ENCODE peak calls at places on chromosome 14, in eight cellular contexts. Z, G, L, S, P, A, W and U are unnamed samples.

GRCh38 chr14:100071545-100071944 is 6.3 kb downstream of the EVL start:
- DNase-seq in Z (no peak), G (no peak), W (no peak), A (no peak), P (no peak), L (no peak), S (no peak), U (no peak)

GRCh38 chr14:76510255-76510654 is 134.3 kb downstream of the ESRRB start:
- DNase-seq in P (no peak), G (no peak), A (no peak), W (no peak), S (no peak), Z (no peak), L (no peak), U (no peak)

GRCh38 chr14:91354979-91355685 is 62.5 kb downstream of the CCDC88C start:
- DNase-seq in P (peak), S (no peak), A (no peak), W (peak), G (no peak), L (no peak), Z (peak), U (no peak)

GRCh38 chr14:38127356-38127755 is 80.3 kb upstream of the SSTR1 start:
- DNase-seq in S (no peak), L (no peak), G (no peak), P (no peak), Z (no peak), A (no peak), W (no peak), U (no peak)

GRCh38 chr14:51529731-51530130 is 122.0 kb upstream of the FRMD6 start:
- DNase-seq in G (no peak), P (no peak), S (no peak), L (no peak), A (no peak), W (no peak), Z (no peak), U (no peak)

GRCh38 chr14:76918176-76918750 is 92.1 kb downstream of the LRRC74A start:
- DNase-seq in P (peak), W (no peak), L (peak), S (no peak), Z (peak), G (peak), A (no peak), U (peak)

GRCh38 chr14:23301969-23302289 is 730 bp downstream of the PPP1R3E start:
- DNase-seq in Z (no peak), G (no peak), A (no peak), S (no peak), L (no peak), P (no peak), W (no peak), U (no peak)

GRCh38 chr14:77279719-77280118 is 8.7 kb upstream of the NGB start:
- DNase-seq in A (no peak), G (no peak), P (no peak), Z (no peak), S (no peak), L (no peak), W (no peak), U (no peak)